ENCODE peak calls at places on chromosome 7, in ten cellular contexts. Q is mucosa of gallbladder; U is Daoy; K is activated CD4-positive, CD25-positive, alpha-beta regulatory T cell treated with anti-CD3 and anti-CD28 coated beads, Interleukin-2, amount 50 U/mL, for 72 hours; F is neural progenitor cell; H is Kasumi-1; E is neural crest cell; Z is effector CD4-positive, alpha-beta T cell; B is right atrium auricular region; L is Calu3. N is an unnamed sample.

GRCh38 chr7:24576171-24577052 is 3.2 kb downstream of the PALS2 start:
- DNase-seq in E (no peak), U (peak), F (peak), B (no peak), L (peak), H (peak), Z (no peak), Q (peak), K (no peak), N (peak)

GRCh38 chr7:84216477-84216876 is 21.9 kb upstream of the SEMA3A start:
- DNase-seq in H (no peak), Z (no peak), Q (no peak), U (no peak), E (no peak), B (no peak), F (no peak), L (no peak), K (no peak), N (peak)

GRCh38 chr7:93723424-93724124 is 149.1 kb upstream of the CALCR start:
- DNase-seq in F (peak), B (no peak), H (no peak), Z (no peak), Q (no peak), U (no peak), K (no peak), E (no peak), L (no peak), N (no peak)

GRCh38 chr7:122145937-122146336 is 1.9 kb upstream of the AASS start:
- DNase-seq in Z (no peak), U (no peak), B (no peak), Q (no peak), H (no peak), E (no peak), L (no peak), F (no peak), K (no peak), N (peak)

GRCh38 chr7:103076767-103077166 is 1.8 kb downstream of the ARMC10 start:
- DNase-seq in H (no peak), Q (no peak), E (no peak), K (no peak), L (no peak), Z (no peak), U (no peak), F (no peak), B (no peak), N (no peak)

GRCh38 chr7:155420116-155420515 is 37.8 kb upstream of the EN2 start:
- DNase-seq in K (no peak), H (no peak), B (no peak), Q (no peak), U (no peak), F (no peak), L (no peak), Z (no peak), E (no peak), N (no peak)

GRCh38 chr7:23026164-23026563 is 12.2 kb upstream of the HYCC1 start:
- DNase-seq in B (no peak), H (no peak), K (no peak), Q (no peak), Z (no peak), F (no peak), L (no peak), E (no peak), U (no peak), N (no peak)

GRCh38 chr7:31102151-31102972 is 50.3 kb downstream of the ADCYAP1R1 start:
- DNase-seq in K (no peak), B (no peak), F (no peak), E (no peak), U (no peak), Q (no peak), L (no peak), H (no peak), Z (no peak), N (no peak)

GRCh38 chr7:139023076-139023475 is 12.8 kb downstream of the ZC3HAV1L start:
- DNase-seq in F (no peak), B (no peak), Z (no peak), Q (no peak), H (no peak), K (no peak), E (no peak), U (no peak), L (no peak), N (no peak)

GRCh38 chr7:461118-461452 is 58.6 kb downstream of the PDGFA start:
- DNase-seq in B (no peak), Q (no peak), F (no peak), E (no peak), H (no peak), L (no peak), Z (no peak), U (no peak), K (no peak), N (no peak)

GRCh38 chr7:52273685-52274610 is 761.5 kb upstream of the POM121L12 start:
- DNase-seq in E (no peak), F (no peak), H (no peak), Q (no peak), L (no peak), B (no peak), U (no peak), Z (no peak), K (no peak), N (no peak)

GRCh38 chr7:43456200-43456599 is 126.7 kb upstream of the STK17A start:
- DNase-seq in Z (no peak), B (no peak), H (peak), U (no peak), K (no peak), E (no peak), Q (no peak), F (peak), L (no peak), N (no peak)

GRCh38 chr7:17071866-17072265 is 190.1 kb upstream of the AGR3 start:
- DNase-seq in K (no peak), L (no peak), H (no peak), Q (no peak), E (no peak), Z (no peak), B (no peak), U (no peak), F (no peak), N (no peak)

GRCh38 chr7:157378390-157378789 is 41.6 kb downstream of the DNAJB6 start:
- DNase-seq in K (no peak), F (no peak), E (no peak), B (no peak), H (no peak), Z (no peak), U (no peak), L (no peak), Q (no peak), N (no peak)

GRCh38 chr7:105790996-105791395 is 85.4 kb downstream of the ATXN7L1 start:
- DNase-seq in Q (no peak), U (peak), E (no peak), H (no peak), K (no peak), L (peak), Z (no peak), F (no peak), B (no peak), N (no peak)

GRCh38 chr7:595621-596010 is 76.0 kb upstream of the PDGFA start:
- DNase-seq in F (no peak), K (no peak), U (no peak), L (no peak), H (no peak), B (no peak), Q (no peak), Z (no peak), E (no peak), N (no peak)

GRCh38 chr7:140028311-140028710 is 34.4 kb downstream of the PARP12 start:
- DNase-seq in Q (no peak), E (no peak), H (no peak), B (no peak), U (no peak), F (no peak), L (no peak), Z (no peak), K (no peak), N (no peak)

GRCh38 chr7:74092321-74092963 is 8.8 kb downstream of the LIMK1 start:
- DNase-seq in Q (no peak), H (no peak), B (no peak), K (no peak), F (peak), U (no peak), Z (no peak), L (no peak), E (peak), N (no peak)

GRCh38 chr7:875476-876076 is 778 bp upstream of the GET4 start:
- DNase-seq in H (no peak), L (no peak), Z (no peak), E (no peak), B (no peak), K (no peak), F (no peak), U (no peak), Q (no peak), N (no peak)

GRCh38 chr7:24980695-24981543 is 941 bp upstream of the OSBPL3 start:
- DNase-seq in E (no peak), Q (peak), H (no peak), U (peak), B (no peak), L (peak), F (peak), K (peak), Z (no peak), N (peak)

GRCh38 chr7:83655951-83656556 is 7.1 kb upstream of the SEMA3E start:
- DNase-seq in E (peak), L (peak), H (peak), U (peak), K (no peak), Q (peak), F (peak), B (no peak), Z (no peak), N (peak)

GRCh38 chr7:157719705-157720655 is 383.2 kb downstream of the DNAJB6 start:
- DNase-seq in B (no peak), Q (no peak), U (no peak), E (no peak), K (peak), H (no peak), F (no peak), L (no peak), Z (no peak), N (no peak)

GRCh38 chr7:119545118-119545517 is 727.9 kb upstream of the KCND2 start:
- DNase-seq in B (no peak), F (no peak), Q (no peak), L (no peak), U (peak), H (no peak), K (no peak), Z (no peak), E (no peak), N (peak)

GRCh38 chr7:2996141-2996540 is 47.5 kb downstream of the CARD11 start:
- DNase-seq in B (no peak), L (no peak), Z (no peak), F (no peak), H (no peak), K (no peak), U (no peak), E (no peak), Q (peak), N (no peak)

GRCh38 chr7:149809215-149809614 is 29.0 kb upstream of the ZNF862 start:
- DNase-seq in U (no peak), K (no peak), Q (no peak), L (no peak), F (no peak), B (no peak), E (no peak), H (no peak), Z (no peak), N (no peak)

GRCh38 chr7:50988465-50988864 is 205.8 kb upstream of the GRB10 start:
- DNase-seq in Q (no peak), U (no peak), H (no peak), B (no peak), F (peak), Z (no peak), K (no peak), E (no peak), L (no peak), N (no peak)

GRCh38 chr7:105149827-105150226 is 135.8 kb downstream of the KMT2E start:
- DNase-seq in Z (no peak), F (no peak), L (no peak), K (no peak), B (no peak), Q (no peak), U (peak), H (no peak), E (no peak), N (no peak)

GRCh38 chr7:66304536-66304935 is 99.4 kb downstream of the TPST1 start:
- DNase-seq in B (no peak), U (peak), Z (no peak), L (no peak), E (no peak), F (no peak), H (no peak), K (no peak), Q (no peak), N (no peak)

GRCh38 chr7:4748267-4748666 is 27.2 kb upstream of the AP5Z1 start:
- DNase-seq in Z (no peak), F (no peak), H (no peak), K (no peak), E (no peak), U (no peak), L (no peak), Q (no peak), B (no peak), N (no peak)

GRCh38 chr7:135602304-135602703 is 44.6 kb downstream of the NUP205 start:
- DNase-seq in Q (no peak), F (no peak), H (no peak), E (no peak), B (no peak), L (no peak), Z (no peak), K (no peak), U (no peak), N (peak)

GRCh38 chr7:1372671-1373379 is 86.4 kb downstream of the MICALL2 start:
- DNase-seq in E (no peak), F (no peak), U (no peak), Q (no peak), L (no peak), K (no peak), B (no peak), H (no peak), Z (no peak), N (no peak)

GRCh38 chr7:128268233-128268632 is 27.2 kb downstream of the LEP start:
- DNase-seq in E (no peak), H (no peak), Z (no peak), K (no peak), B (no peak), Q (no peak), U (no peak), F (peak), L (no peak), N (no peak)

GRCh38 chr7:4845740-4846142 is 16.1 kb downstream of the PAPOLB start:
- DNase-seq in L (no peak), K (no peak), U (peak), E (no peak), H (peak), Z (no peak), B (peak), F (peak), Q (no peak), N (peak)

GRCh38 chr7:101586078-101586941 is 42.8 kb downstream of the MYL10 start:
- DNase-seq in Q (no peak), Z (no peak), B (no peak), U (no peak), H (no peak), E (no peak), L (no peak), F (no peak), K (no peak), N (no peak)

GRCh38 chr7:151790095-151790825 is 86.7 kb downstream of the PRKAG2 start:
- DNase-seq in H (no peak), Q (no peak), B (no peak), K (no peak), F (no peak), U (no peak), Z (no peak), E (no peak), L (no peak), N (no peak)

GRCh38 chr7:94590526-94591162 is 65.3 kb downstream of the SGCE start:
- DNase-seq in B (no peak), Q (no peak), H (no peak), Z (no peak), K (no peak), L (no peak), U (no peak), E (no peak), F (peak), N (no peak)

GRCh38 chr7:157769870-157770213 is 433.0 kb downstream of the DNAJB6 start:
- DNase-seq in E (no peak), L (no peak), F (no peak), B (no peak), K (no peak), U (no peak), Q (no peak), H (no peak), Z (no peak), N (no peak)

GRCh38 chr7:158413962-158414961 is 173.4 kb downstream of the PTPRN2 start:
- DNase-seq in F (peak), H (no peak), L (no peak), E (peak), B (no peak), Z (no peak), K (no peak), U (peak), Q (no peak), N (no peak)

GRCh38 chr7:55048221-55048859 is 29.5 kb downstream of the EGFR start:
- DNase-seq in H (no peak), F (no peak), U (no peak), Z (no peak), B (no peak), K (no peak), L (no peak), E (no peak), Q (no peak), N (no peak)

GRCh38 chr7:157047148-157047547 is 36.7 kb upstream of the MNX1 start:
- DNase-seq in H (no peak), K (no peak), B (no peak), L (peak), Z (no peak), F (no peak), U (no peak), E (no peak), Q (peak), N (no peak)

N was measured in cardiac muscle cell.